ENCODE peak calls at places on chromosomes 7 and 10, in four cellular contexts. One of them, this sample, is unnamed.

GRCh38 chr7:25009271-25009670 is 29.3 kb upstream of the OSBPL3 start:
- DNase-seq in glomerular endothelial cell: no peak
- DNase-seq in foreskin keratinocyte: peak; percentile 62
- DNase-seq in HEK293T: no peak
- DNase-seq in this sample: no peak

GRCh38 chr7:104328308-104328969 is at the start of gene LHFPL3:
- DNase-seq in HEK293T: no peak
- DNase-seq in glomerular endothelial cell: no peak
- DNase-seq in foreskin keratinocyte: no peak
- DNase-seq in this sample: no peak

GRCh38 chr10:46299531-46300366 is 13.0 kb downstream of the ANTXRL start:
- DNase-seq in HEK293T: no peak
- DNase-seq in glomerular endothelial cell: no peak
- DNase-seq in foreskin keratinocyte: no peak
- DNase-seq in this sample: no peak

GRCh38 chr7:92362131-92362530 is 85.2 kb upstream of the GATAD1 start:
- DNase-seq in HEK293T: no peak
- DNase-seq in foreskin keratinocyte: no peak
- DNase-seq in glomerular endothelial cell: no peak
- DNase-seq in this sample: no peak

GRCh38 chr7:75739796-75740672 is 1.3 kb upstream of the HIP1 start:
- DNase-seq in HEK293T: no peak
- DNase-seq in foreskin keratinocyte: peak; percentile 20
- DNase-seq in glomerular endothelial cell: no peak
- DNase-seq in this sample: no peak

GRCh38 chr7:156155988-156156733 is 343.9 kb upstream of the SHH start:
- DNase-seq in glomerular endothelial cell: no peak
- DNase-seq in foreskin keratinocyte: no peak
- DNase-seq in HEK293T: no peak
- DNase-seq in this sample: no peak

GRCh38 chr7:7569113-7569527 is 2.4 kb downstream of the MIOS start:
- DNase-seq in foreskin keratinocyte: no peak
- DNase-seq in HEK293T: no peak
- DNase-seq in glomerular endothelial cell: no peak
- DNase-seq in this sample: no peak

GRCh38 chr10:112985701-112986510 is 35.9 kb downstream of the TCF7L2 start:
- DNase-seq in foreskin keratinocyte: no peak
- DNase-seq in HEK293T: no peak
- DNase-seq in glomerular endothelial cell: no peak
- DNase-seq in this sample: no peak

GRCh38 chr7:43834463-43835251 is 34.7 kb downstream of the MRPS24 start:
- DNase-seq in HEK293T: no peak
- DNase-seq in glomerular endothelial cell: no peak
- DNase-seq in foreskin keratinocyte: peak; percentile 30
- DNase-seq in this sample: no peak

GRCh38 chr7:50812847-50813475 is 30.3 kb upstream of the GRB10 start:
- DNase-seq in glomerular endothelial cell: no peak
- DNase-seq in foreskin keratinocyte: peak; percentile 49
- DNase-seq in HEK293T: no peak
- DNase-seq in this sample: no peak

GRCh38 chr10:87550741-87551140 is 46.0 kb downstream of the MINPP1 start:
- DNase-seq in foreskin keratinocyte: no peak
- DNase-seq in glomerular endothelial cell: no peak
- DNase-seq in HEK293T: no peak
- DNase-seq in this sample: no peak

GRCh38 chr10:113751116-113751728 is at the start of gene PLEKHS1:
- DNase-seq in HEK293T: no peak
- DNase-seq in foreskin keratinocyte: no peak
- DNase-seq in glomerular endothelial cell: no peak
- DNase-seq in this sample: no peak

GRCh38 chr10:100999742-101000601 is at the start of gene LZTS2:
- DNase-seq in glomerular endothelial cell: no peak
- DNase-seq in foreskin keratinocyte: no peak
- DNase-seq in HEK293T: no peak
- DNase-seq in this sample: no peak

GRCh38 chr7:91055219-91055618 is 209.0 kb upstream of the FZD1 start:
- DNase-seq in foreskin keratinocyte: no peak
- DNase-seq in HEK293T: no peak
- DNase-seq in glomerular endothelial cell: no peak
- DNase-seq in this sample: no peak

GRCh38 chr7:14340415-14341079 is 351.1 kb upstream of the ETV1 start:
- DNase-seq in glomerular endothelial cell: no peak
- DNase-seq in foreskin keratinocyte: no peak
- DNase-seq in HEK293T: no peak
- DNase-seq in this sample: no peak

GRCh38 chr7:107946451-107946850 is 55.5 kb downstream of the DLD start:
- DNase-seq in glomerular endothelial cell: no peak
- DNase-seq in foreskin keratinocyte: no peak
- DNase-seq in HEK293T: no peak
- DNase-seq in this sample: no peak

GRCh38 chr10:34432589-34432988 is 382.5 kb downstream of the PARD3 start:
- DNase-seq in HEK293T: no peak
- DNase-seq in foreskin keratinocyte: peak; percentile 50
- DNase-seq in glomerular endothelial cell: no peak
- DNase-seq in this sample: no peak

GRCh38 chr10:126156545-126156944 is 231.7 kb downstream of the ADAM12 start:
- DNase-seq in foreskin keratinocyte: no peak
- DNase-seq in glomerular endothelial cell: no peak
- DNase-seq in HEK293T: no peak
- DNase-seq in this sample: no peak

GRCh38 chr10:14062528-14063260 is 268.0 kb downstream of the FRMD4A start:
- DNase-seq in foreskin keratinocyte: no peak
- DNase-seq in glomerular endothelial cell: no peak
- DNase-seq in HEK293T: no peak
- DNase-seq in this sample: no peak

GRCh38 chr7:51482976-51483375 is 166.4 kb upstream of the COBL start:
- DNase-seq in glomerular endothelial cell: no peak
- DNase-seq in foreskin keratinocyte: no peak
- DNase-seq in HEK293T: no peak
- DNase-seq in this sample: no peak

GRCh38 chr7:154947604-154948003 is 55.3 kb downstream of the PAXIP1 start:
- DNase-seq in HEK293T: no peak
- DNase-seq in foreskin keratinocyte: no peak
- DNase-seq in glomerular endothelial cell: no peak
- DNase-seq in this sample: no peak

GRCh38 chr7:129401228-129401967 is 32.8 kb upstream of the STRIP2 start:
- DNase-seq in foreskin keratinocyte: no peak
- DNase-seq in HEK293T: no peak
- DNase-seq in glomerular endothelial cell: no peak
- DNase-seq in this sample: no peak

GRCh38 chr10:99930731-99931550 is 78.8 kb downstream of the DNMBP start:
- DNase-seq in glomerular endothelial cell: no peak
- DNase-seq in foreskin keratinocyte: peak; percentile 87
- DNase-seq in HEK293T: no peak
- DNase-seq in this sample: peak; percentile 76

GRCh38 chr7:130995252-130996081 is 261.5 kb upstream of the KLF14 start:
- DNase-seq in foreskin keratinocyte: peak; percentile 72
- DNase-seq in glomerular endothelial cell: no peak
- DNase-seq in HEK293T: no peak
- DNase-seq in this sample: no peak

GRCh38 chr10:33157108-33157507 is 177.4 kb downstream of the NRP1 start:
- DNase-seq in glomerular endothelial cell: no peak
- DNase-seq in foreskin keratinocyte: no peak
- DNase-seq in HEK293T: no peak
- DNase-seq in this sample: no peak

GRCh38 chr10:70442332-70442988 is 979 bp upstream of the NODAL start:
- DNase-seq in foreskin keratinocyte: no peak
- DNase-seq in HEK293T: no peak
- DNase-seq in glomerular endothelial cell: no peak
- DNase-seq in this sample: no peak

GRCh38 chr10:114603943-114604342 is 54.1 kb downstream of the ABLIM1 start:
- DNase-seq in foreskin keratinocyte: no peak
- DNase-seq in glomerular endothelial cell: no peak
- DNase-seq in HEK293T: no peak
- DNase-seq in this sample: no peak